ENCODE peak calls at places on chromosome 2, in ten cellular contexts. One of them, this sample, is unnamed.

GRCh38 chr2:58428286-58428552 is 187.1 kb upstream of the FANCL start:
- DNase-seq in GM23338: peak
- DNase-seq in Caco-2: no peak
- DNase-seq in keratinocyte: no peak
- DNase-seq in activated CD8-positive, alpha-beta T cell treated with anti-CD3 and anti-CD28 coated beads for 36 hours: peak
- DNase-seq in choroid plexus epithelial cell: peak
- DNase-seq in adrenal gland: no peak
- DNase-seq in brain microvascular endothelial cell: no peak
- DNase-seq in stomach: no peak
- DNase-seq in Calu3: peak
- DNase-seq in this sample: peak

GRCh38 chr2:174438146-174438886 is 42.8 kb downstream of the SCRN3 start:
- DNase-seq in brain microvascular endothelial cell: no peak
- DNase-seq in keratinocyte: no peak
- DNase-seq in GM23338: no peak
- DNase-seq in Caco-2: no peak
- DNase-seq in activated CD8-positive, alpha-beta T cell treated with anti-CD3 and anti-CD28 coated beads for 36 hours: no peak
- DNase-seq in Calu3: no peak
- DNase-seq in adrenal gland: peak
- DNase-seq in choroid plexus epithelial cell: no peak
- DNase-seq in stomach: no peak
- DNase-seq in this sample: no peak

GRCh38 chr2:113229795-113230194 is 48.9 kb downstream of the PAX8 start:
- DNase-seq in brain microvascular endothelial cell: no peak
- DNase-seq in choroid plexus epithelial cell: no peak
- DNase-seq in Calu3: no peak
- DNase-seq in stomach: no peak
- DNase-seq in keratinocyte: no peak
- DNase-seq in Caco-2: no peak
- DNase-seq in adrenal gland: no peak
- DNase-seq in activated CD8-positive, alpha-beta T cell treated with anti-CD3 and anti-CD28 coated beads for 36 hours: no peak
- DNase-seq in GM23338: no peak
- DNase-seq in this sample: no peak

GRCh38 chr2:26313446-26313845 is 32.5 kb upstream of the SELENOI start:
- DNase-seq in activated CD8-positive, alpha-beta T cell treated with anti-CD3 and anti-CD28 coated beads for 36 hours: no peak
- DNase-seq in choroid plexus epithelial cell: no peak
- DNase-seq in adrenal gland: no peak
- DNase-seq in GM23338: no peak
- DNase-seq in stomach: no peak
- DNase-seq in brain microvascular endothelial cell: no peak
- DNase-seq in Calu3: no peak
- DNase-seq in Caco-2: no peak
- DNase-seq in keratinocyte: no peak
- DNase-seq in this sample: no peak

GRCh38 chr2:151277011-151277410 is 12.5 kb downstream of the NMI start:
- DNase-seq in Calu3: no peak
- DNase-seq in choroid plexus epithelial cell: no peak
- DNase-seq in adrenal gland: no peak
- DNase-seq in activated CD8-positive, alpha-beta T cell treated with anti-CD3 and anti-CD28 coated beads for 36 hours: no peak
- DNase-seq in GM23338: no peak
- DNase-seq in keratinocyte: no peak
- DNase-seq in brain microvascular endothelial cell: no peak
- DNase-seq in Caco-2: no peak
- DNase-seq in stomach: no peak
- DNase-seq in this sample: peak

GRCh38 chr2:224847961-224848850 is 132.0 kb upstream of the CCDC195 start:
- DNase-seq in GM23338: no peak
- DNase-seq in stomach: no peak
- DNase-seq in brain microvascular endothelial cell: peak
- DNase-seq in activated CD8-positive, alpha-beta T cell treated with anti-CD3 and anti-CD28 coated beads for 36 hours: no peak
- DNase-seq in choroid plexus epithelial cell: peak
- DNase-seq in Calu3: peak
- DNase-seq in keratinocyte: peak
- DNase-seq in Caco-2: no peak
- DNase-seq in adrenal gland: peak
- DNase-seq in this sample: peak

GRCh38 chr2:113167962-113168340 is 5.8 kb upstream of the PSD4 start:
- DNase-seq in choroid plexus epithelial cell: no peak
- DNase-seq in Calu3: no peak
- DNase-seq in adrenal gland: no peak
- DNase-seq in Caco-2: no peak
- DNase-seq in activated CD8-positive, alpha-beta T cell treated with anti-CD3 and anti-CD28 coated beads for 36 hours: no peak
- DNase-seq in keratinocyte: no peak
- DNase-seq in brain microvascular endothelial cell: no peak
- DNase-seq in stomach: no peak
- DNase-seq in GM23338: no peak
- DNase-seq in this sample: no peak

GRCh38 chr2:67289921-67290371 is 107.2 kb upstream of the ETAA1 start:
- DNase-seq in keratinocyte: peak
- DNase-seq in activated CD8-positive, alpha-beta T cell treated with anti-CD3 and anti-CD28 coated beads for 36 hours: no peak
- DNase-seq in Caco-2: no peak
- DNase-seq in brain microvascular endothelial cell: peak
- DNase-seq in GM23338: no peak
- DNase-seq in adrenal gland: no peak
- DNase-seq in stomach: no peak
- DNase-seq in Calu3: peak
- DNase-seq in choroid plexus epithelial cell: peak
- DNase-seq in this sample: peak

GRCh38 chr2:52658598-52658997 is 1109.0 kb upstream of the CHAC2 start:
- DNase-seq in brain microvascular endothelial cell: peak
- DNase-seq in GM23338: no peak
- DNase-seq in Caco-2: no peak
- DNase-seq in adrenal gland: no peak
- DNase-seq in keratinocyte: no peak
- DNase-seq in Calu3: no peak
- DNase-seq in activated CD8-positive, alpha-beta T cell treated with anti-CD3 and anti-CD28 coated beads for 36 hours: no peak
- DNase-seq in stomach: no peak
- DNase-seq in choroid plexus epithelial cell: peak
- DNase-seq in this sample: peak

GRCh38 chr2:94923196-94923595 is 52.0 kb downstream of the TEKT4 start:
- DNase-seq in adrenal gland: no peak
- DNase-seq in GM23338: no peak
- DNase-seq in activated CD8-positive, alpha-beta T cell treated with anti-CD3 and anti-CD28 coated beads for 36 hours: no peak
- DNase-seq in keratinocyte: no peak
- DNase-seq in choroid plexus epithelial cell: no peak
- DNase-seq in Caco-2: no peak
- DNase-seq in brain microvascular endothelial cell: no peak
- DNase-seq in Calu3: no peak
- DNase-seq in stomach: no peak
- DNase-seq in this sample: no peak

GRCh38 chr2:25623361-25623760 is 50.0 kb downstream of the DTNB start:
- DNase-seq in Calu3: no peak
- DNase-seq in GM23338: no peak
- DNase-seq in brain microvascular endothelial cell: no peak
- DNase-seq in keratinocyte: no peak
- DNase-seq in choroid plexus epithelial cell: no peak
- DNase-seq in adrenal gland: no peak
- DNase-seq in Caco-2: no peak
- DNase-seq in stomach: no peak
- DNase-seq in activated CD8-positive, alpha-beta T cell treated with anti-CD3 and anti-CD28 coated beads for 36 hours: no peak
- DNase-seq in this sample: no peak

GRCh38 chr2:191713837-191714236 is 35.9 kb downstream of the NABP1 start:
- DNase-seq in GM23338: peak
- DNase-seq in Calu3: peak
- DNase-seq in adrenal gland: no peak
- DNase-seq in brain microvascular endothelial cell: no peak
- DNase-seq in stomach: no peak
- DNase-seq in Caco-2: no peak
- DNase-seq in keratinocyte: no peak
- DNase-seq in choroid plexus epithelial cell: no peak
- DNase-seq in activated CD8-positive, alpha-beta T cell treated with anti-CD3 and anti-CD28 coated beads for 36 hours: peak
- DNase-seq in this sample: no peak

GRCh38 chr2:105239924-105240323 is 1.6 kb upstream of the GPR45 start:
- DNase-seq in Calu3: no peak
- DNase-seq in GM23338: no peak
- DNase-seq in brain microvascular endothelial cell: peak
- DNase-seq in adrenal gland: no peak
- DNase-seq in stomach: no peak
- DNase-seq in activated CD8-positive, alpha-beta T cell treated with anti-CD3 and anti-CD28 coated beads for 36 hours: no peak
- DNase-seq in Caco-2: no peak
- DNase-seq in choroid plexus epithelial cell: peak
- DNase-seq in keratinocyte: no peak
- DNase-seq in this sample: peak

GRCh38 chr2:181393472-181393871 is 63.7 kb upstream of the ITGA4 start:
- DNase-seq in Calu3: peak
- DNase-seq in choroid plexus epithelial cell: peak
- DNase-seq in stomach: no peak
- DNase-seq in keratinocyte: no peak
- DNase-seq in Caco-2: no peak
- DNase-seq in activated CD8-positive, alpha-beta T cell treated with anti-CD3 and anti-CD28 coated beads for 36 hours: no peak
- DNase-seq in GM23338: no peak
- DNase-seq in adrenal gland: no peak
- DNase-seq in brain microvascular endothelial cell: peak
- DNase-seq in this sample: peak

GRCh38 chr2:119126650-119127049 is 31.9 kb downstream of the C1QL2 start:
- DNase-seq in stomach: no peak
- DNase-seq in GM23338: peak
- DNase-seq in activated CD8-positive, alpha-beta T cell treated with anti-CD3 and anti-CD28 coated beads for 36 hours: peak
- DNase-seq in adrenal gland: peak
- DNase-seq in brain microvascular endothelial cell: no peak
- DNase-seq in Caco-2: peak
- DNase-seq in Calu3: peak
- DNase-seq in choroid plexus epithelial cell: peak
- DNase-seq in keratinocyte: no peak
- DNase-seq in this sample: peak
- TF ChIP-seq CTCF in stomach: no peak
- TF ChIP-seq CTCF in GM23338: peak
- TF ChIP-seq CTCF in activated CD8-positive, alpha-beta T cell treated with anti-CD3 and anti-CD28 coated beads for 36 hours: peak
- TF ChIP-seq CTCF in adrenal gland: no peak
- TF ChIP-seq CTCF in brain microvascular endothelial cell: peak
- TF ChIP-seq CTCF in Caco-2: peak
- TF ChIP-seq CTCF in Calu3: peak
- TF ChIP-seq CTCF in choroid plexus epithelial cell: peak
- TF ChIP-seq CTCF in keratinocyte: peak
- TF ChIP-seq CTCF in this sample: peak

DNA sequence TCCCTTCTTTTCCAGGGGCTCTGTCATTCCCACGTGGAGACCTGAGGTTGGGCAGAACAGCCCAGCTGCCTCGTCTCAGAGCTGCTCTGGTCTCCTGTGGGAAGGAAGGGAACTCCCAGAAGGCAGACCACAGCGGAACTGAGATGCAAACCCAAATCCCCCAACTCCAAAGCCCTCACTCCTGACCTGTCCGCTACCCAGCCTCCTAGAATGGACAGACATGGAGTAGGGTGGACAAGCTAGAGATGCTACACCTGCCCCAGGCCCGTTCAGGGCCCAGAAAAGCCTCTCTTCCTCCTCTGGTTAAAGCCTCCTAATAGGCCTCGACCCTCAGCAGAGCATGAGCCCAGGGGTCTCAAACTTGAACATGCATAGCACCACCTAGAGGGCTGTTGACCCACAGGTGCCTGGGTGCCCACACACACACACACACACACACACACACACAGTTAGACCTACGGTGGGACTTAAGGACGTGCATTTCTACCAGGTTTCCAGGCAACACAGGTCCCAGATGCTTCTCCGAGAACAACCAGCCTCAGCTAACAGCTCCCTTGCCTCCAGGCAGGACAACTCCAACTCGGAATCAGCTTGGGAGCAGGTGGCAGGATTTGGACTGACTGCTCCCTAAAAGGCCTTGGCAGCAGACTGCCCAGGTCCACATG is 93.5 kb downstream of the TNS1 start:
- DNase-seq in activated CD8-positive, alpha-beta T cell treated with anti-CD3 and anti-CD28 coated beads for 36 hours: no peak
- DNase-seq in adrenal gland: no peak
- DNase-seq in brain microvascular endothelial cell: no peak
- DNase-seq in Caco-2: no peak
- DNase-seq in keratinocyte: no peak
- DNase-seq in GM23338: peak
- DNase-seq in stomach: no peak
- DNase-seq in choroid plexus epithelial cell: no peak
- DNase-seq in Calu3: no peak
- DNase-seq in this sample: no peak
- TF ChIP-seq CTCF in activated CD8-positive, alpha-beta T cell treated with anti-CD3 and anti-CD28 coated beads for 36 hours: no peak
- TF ChIP-seq CTCF in adrenal gland: no peak
- TF ChIP-seq CTCF in brain microvascular endothelial cell: peak
- TF ChIP-seq CTCF in Caco-2: peak
- TF ChIP-seq CTCF in keratinocyte: peak
- TF ChIP-seq CTCF in GM23338: peak
- TF ChIP-seq CTCF in stomach: no peak
- TF ChIP-seq CTCF in choroid plexus epithelial cell: peak
- TF ChIP-seq CTCF in Calu3: no peak
- TF ChIP-seq CTCF in this sample: no peak

GRCh38 chr2:216275890-216276289 is 96.4 kb downstream of the MARCHF4 start:
- DNase-seq in Caco-2: no peak
- DNase-seq in Calu3: no peak
- DNase-seq in choroid plexus epithelial cell: no peak
- DNase-seq in brain microvascular endothelial cell: no peak
- DNase-seq in GM23338: no peak
- DNase-seq in stomach: no peak
- DNase-seq in adrenal gland: no peak
- DNase-seq in activated CD8-positive, alpha-beta T cell treated with anti-CD3 and anti-CD28 coated beads for 36 hours: no peak
- DNase-seq in keratinocyte: no peak
- DNase-seq in this sample: no peak

GRCh38 chr2:216279459-216279858 is 92.8 kb downstream of the MARCHF4 start:
- DNase-seq in Caco-2: no peak
- DNase-seq in stomach: no peak
- DNase-seq in adrenal gland: peak
- DNase-seq in choroid plexus epithelial cell: peak
- DNase-seq in brain microvascular endothelial cell: no peak
- DNase-seq in Calu3: no peak
- DNase-seq in activated CD8-positive, alpha-beta T cell treated with anti-CD3 and anti-CD28 coated beads for 36 hours: no peak
- DNase-seq in keratinocyte: no peak
- DNase-seq in GM23338: no peak
- DNase-seq in this sample: peak

GRCh38 chr2:216279011-216279410 is 93.3 kb downstream of the MARCHF4 start:
- DNase-seq in Caco-2: no peak
- DNase-seq in GM23338: no peak
- DNase-seq in brain microvascular endothelial cell: no peak
- DNase-seq in keratinocyte: no peak
- DNase-seq in adrenal gland: no peak
- DNase-seq in stomach: no peak
- DNase-seq in choroid plexus epithelial cell: no peak
- DNase-seq in Calu3: no peak
- DNase-seq in activated CD8-positive, alpha-beta T cell treated with anti-CD3 and anti-CD28 coated beads for 36 hours: no peak
- DNase-seq in this sample: peak

DNA sequence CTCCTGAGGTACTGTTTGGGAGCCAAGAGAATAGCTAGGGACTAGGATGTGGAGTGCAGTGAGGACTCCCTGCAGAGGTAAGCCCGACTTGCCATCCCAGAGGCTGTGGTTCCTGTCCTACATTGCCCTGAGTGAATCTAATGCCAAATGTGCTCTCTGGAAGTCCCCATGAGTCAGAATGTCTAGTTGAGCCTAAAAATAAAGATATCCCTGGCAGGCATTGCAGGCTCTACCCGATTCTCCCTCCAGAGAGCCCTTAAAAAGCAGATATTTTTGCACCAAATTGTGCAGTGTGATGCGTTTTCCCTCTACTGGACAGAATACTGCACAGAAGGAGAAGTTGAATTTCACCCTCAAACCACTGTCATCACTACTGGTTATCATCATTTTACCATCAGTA is 98.1 kb downstream of the MARCHF4 start:
- DNase-seq in stomach: no peak
- DNase-seq in GM23338: no peak
- DNase-seq in adrenal gland: no peak
- DNase-seq in brain microvascular endothelial cell: no peak
- DNase-seq in activated CD8-positive, alpha-beta T cell treated with anti-CD3 and anti-CD28 coated beads for 36 hours: no peak
- DNase-seq in Calu3: no peak
- DNase-seq in Caco-2: no peak
- DNase-seq in choroid plexus epithelial cell: peak
- DNase-seq in keratinocyte: no peak
- DNase-seq in this sample: peak
- TF ChIP-seq CTCF in stomach: no peak
- TF ChIP-seq CTCF in GM23338: no peak
- TF ChIP-seq CTCF in adrenal gland: no peak
- TF ChIP-seq CTCF in brain microvascular endothelial cell: no peak
- TF ChIP-seq CTCF in activated CD8-positive, alpha-beta T cell treated with anti-CD3 and anti-CD28 coated beads for 36 hours: no peak
- TF ChIP-seq CTCF in Calu3: no peak
- TF ChIP-seq CTCF in Caco-2: no peak
- TF ChIP-seq CTCF in choroid plexus epithelial cell: peak
- TF ChIP-seq CTCF in keratinocyte: no peak
- TF ChIP-seq CTCF in this sample: no peak

GRCh38 chr2:205619600-205619999 is 62.7 kb upstream of the NRP2 start:
- DNase-seq in keratinocyte: no peak
- DNase-seq in Caco-2: no peak
- DNase-seq in brain microvascular endothelial cell: no peak
- DNase-seq in adrenal gland: no peak
- DNase-seq in Calu3: no peak
- DNase-seq in GM23338: no peak
- DNase-seq in choroid plexus epithelial cell: no peak
- DNase-seq in stomach: no peak
- DNase-seq in activated CD8-positive, alpha-beta T cell treated with anti-CD3 and anti-CD28 coated beads for 36 hours: no peak
- DNase-seq in this sample: no peak
- TF ChIP-seq CTCF in keratinocyte: no peak
- TF ChIP-seq CTCF in Caco-2: no peak
- TF ChIP-seq CTCF in brain microvascular endothelial cell: no peak
- TF ChIP-seq CTCF in adrenal gland: no peak
- TF ChIP-seq CTCF in Calu3: no peak
- TF ChIP-seq CTCF in GM23338: no peak
- TF ChIP-seq CTCF in choroid plexus epithelial cell: no peak
- TF ChIP-seq CTCF in stomach: no peak
- TF ChIP-seq CTCF in activated CD8-positive, alpha-beta T cell treated with anti-CD3 and anti-CD28 coated beads for 36 hours: no peak
- TF ChIP-seq CTCF in this sample: no peak

This sample was measured in cardiac fibroblast.